ENCODE peak calls at places on chromosomes 7 and 10, in eight cellular contexts. T, X, L, U, H, A, D and Y are unnamed samples.
A peak's percentile ranks its signal among the peaks of the same experiment; 100 is the strongest.

GRCh38 chr10:70302292-70302691 is 18.5 kb upstream of the NPFFR1 start:
- DNase-seq in T (no peak), L (no peak), X (no peak), H (no peak), A (no peak), D (no peak), U (no peak), Y (no peak)

GRCh38 chr7:90677742-90678439 is 81.8 kb downstream of the CDK14 start:
- DNase-seq in H (no peak), D (no peak), A (no peak), X (no peak), L (no peak), T (no peak), U (no peak), Y (peak; percentile 21)

GRCh38 chr10:129523031-129523722 is 56.1 kb downstream of the MGMT start:
- DNase-seq in T (no peak), L (no peak), A (no peak), U (no peak), H (no peak), D (peak; percentile 19), X (peak; percentile 76), Y (no peak)

GRCh38 chr10:29860159-29860558 is 199.2 kb downstream of the JCAD start:
- DNase-seq in D (no peak), T (no peak), U (no peak), L (no peak), A (no peak), H (no peak), X (no peak), Y (no peak)

GRCh38 chr7:6437251-6437650 is 10.5 kb downstream of the DAGLB start:
- DNase-seq in H (no peak), D (no peak), X (no peak), U (no peak), L (no peak), A (no peak), T (no peak), Y (no peak)

GRCh38 chr10:59337254-59337653 is 25.1 kb downstream of the FAM13C start:
- DNase-seq in H (no peak), T (peak; percentile 2), A (no peak), X (no peak), L (no peak), U (no peak), D (no peak), Y (no peak)

GRCh38 chr10:125448596-125448995 is 234.4 kb downstream of the TEX36 start:
- DNase-seq in U (no peak), H (peak; percentile 28), A (no peak), X (no peak), L (peak; percentile 26), D (peak; percentile 79), T (peak; percentile 13), Y (peak; percentile 57)

GRCh38 chr7:1437155-1437880 is 22.0 kb downstream of the MICALL2 start:
- DNase-seq in A (no peak), H (no peak), U (no peak), L (no peak), X (no peak), D (no peak), T (no peak), Y (no peak)

GRCh38 chr10:93600861-93601773 is at the start of gene RBP4:
- DNase-seq in H (no peak), A (peak; percentile 20), D (peak; percentile 33), T (no peak), U (no peak), X (peak; percentile 78), L (peak; percentile 7), Y (peak; percentile 37)

GRCh38 chr10:37226524-37226923 is 101.1 kb downstream of the ANKRD30A start:
- DNase-seq in U (no peak), T (no peak), H (no peak), L (no peak), D (no peak), X (no peak), A (no peak), Y (no peak)

GRCh38 chr10:75431180-75432111 is at the start of gene LRMDA:
- DNase-seq in H (peak; percentile 46), A (peak; percentile 56), T (no peak), L (no peak), X (peak; percentile 91), D (no peak), U (no peak), Y (peak; percentile 52)

GRCh38 chr7:159061674-159062212 is 82.9 kb downstream of the VIPR2 start:
- DNase-seq in T (no peak), D (peak; percentile 72), L (no peak), U (no peak), H (no peak), A (no peak), X (peak; percentile 79), Y (no peak)

GRCh38 chr10:102371295-102371694 is 24.2 kb upstream of the NFKB2 start:
- DNase-seq in D (no peak), L (no peak), H (no peak), U (no peak), X (no peak), T (no peak), A (no peak), Y (no peak)

GRCh38 chr7:154879629-154880028 is 123.3 kb downstream of the PAXIP1 start:
- DNase-seq in L (no peak), A (no peak), D (no peak), T (no peak), X (no peak), U (no peak), H (no peak), Y (no peak)

GRCh38 chr7:43479543-43479942 is 103.4 kb upstream of the STK17A start:
- DNase-seq in U (no peak), H (no peak), L (no peak), T (no peak), A (no peak), X (no peak), D (no peak), Y (no peak)

GRCh38 chr7:43480581-43480980 is 102.3 kb upstream of the STK17A start:
- DNase-seq in D (no peak), X (no peak), A (no peak), U (no peak), H (no peak), T (no peak), L (no peak), Y (no peak)

GRCh38 chr7:43475983-43476382 is 106.9 kb upstream of the STK17A start:
- DNase-seq in X (no peak), U (no peak), D (no peak), H (no peak), A (no peak), L (no peak), T (no peak), Y (no peak)

GRCh38 chr7:43481905-43482678 is 100.8 kb upstream of the STK17A start:
- DNase-seq in U (no peak), T (no peak), X (no peak), H (no peak), D (no peak), L (no peak), A (no peak), Y (no peak)

DNA sequence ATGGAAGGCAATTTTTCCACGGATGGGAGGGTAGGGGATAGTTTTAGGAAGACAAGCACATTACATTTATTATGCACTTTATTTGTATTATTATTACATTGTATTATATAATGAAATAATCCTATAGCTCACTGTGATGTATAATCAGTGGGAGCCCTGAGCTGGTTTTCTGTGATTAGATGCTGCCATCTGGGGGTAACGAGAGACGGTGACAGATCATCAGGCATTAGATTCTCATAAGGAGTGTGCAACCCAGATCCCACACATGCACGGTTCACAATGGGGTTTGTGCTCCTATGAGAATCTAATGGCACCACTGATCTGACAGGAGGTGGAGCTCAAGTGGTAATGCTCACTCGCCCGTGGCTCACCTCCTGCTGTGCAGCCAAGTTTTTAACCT is 103.9 kb upstream of the STK17A start:
- DNase-seq in U (no peak), X (no peak), H (no peak), T (peak; percentile 25), L (no peak), D (no peak), A (no peak), Y (no peak)
- TF ChIP-seq CTCF in U (no peak), X (no peak), H (peak; percentile 15), T (no peak), L (peak; percentile 18), D (peak; percentile 31), A (no peak), Y (no peak)

GRCh38 chr7:131540491-131541162 is 15.8 kb downstream of the PODXL start:
- DNase-seq in X (no peak), A (no peak), U (no peak), T (no peak), H (no peak), D (no peak), L (no peak), Y (no peak)
- TF ChIP-seq CTCF in X (no peak), A (no peak), U (no peak), T (no peak), H (no peak), D (peak; percentile 17), L (no peak), Y (no peak)

GRCh38 chr10:103447187-103447586 is 5.0 kb downstream of the CALHM2 start:
- DNase-seq in A (no peak), L (no peak), D (no peak), X (no peak), T (no peak), U (no peak), H (no peak), Y (no peak)
- TF ChIP-seq CTCF in A (no peak), L (no peak), D (no peak), X (no peak), T (no peak), U (no peak), H (no peak), Y (no peak)

GRCh38 chr7:149598721-149599308 is 101.2 kb upstream of the ZNF746 start:
- DNase-seq in U (peak; percentile 54), T (peak; percentile 65), A (no peak), H (peak; percentile 35), D (peak; percentile 52), L (peak; percentile 12), X (peak; percentile 42), Y (peak; percentile 48)
- TF ChIP-seq CTCF in U (peak; percentile 43), T (peak; percentile 51), A (no peak), H (peak; percentile 15), D (peak; percentile 67), L (peak; percentile 54), X (no peak), Y (no peak)